ENCODE peak calls at places on chromosomes 12 and 14, in eight cellular contexts. One of them, this sample, is unnamed.
A peak's percentile ranks its signal among the peaks of the same experiment; 100 is the strongest.

GRCh38 chr12:109741286-109741969 is 27.8 kb downstream of the FAM222A start:
- DNase-seq in BJ: no peak
- DNase-seq in psoas muscle: peak; percentile 5
- DNase-seq in CD8-positive, alpha-beta T cell: no peak
- DNase-seq in HepG2: no peak
- DNase-seq in tibial nerve: no peak
- DNase-seq in K562: no peak
- DNase-seq in PC-3: no peak
- DNase-seq in this sample: peak; percentile 2

GRCh38 chr12:94536040-94536965 is 76.6 kb upstream of the CEP83 start:
- DNase-seq in BJ: no peak
- DNase-seq in CD8-positive, alpha-beta T cell: no peak
- DNase-seq in HepG2: no peak
- DNase-seq in psoas muscle: no peak
- DNase-seq in PC-3: no peak
- DNase-seq in tibial nerve: no peak
- DNase-seq in K562: no peak
- DNase-seq in this sample: no peak

GRCh38 chr12:70560671-70561070 is 76.6 kb downstream of the PTPRB start:
- DNase-seq in K562: no peak
- DNase-seq in tibial nerve: no peak
- DNase-seq in PC-3: peak; percentile 72
- DNase-seq in HepG2: peak; percentile 24
- DNase-seq in BJ: no peak
- DNase-seq in psoas muscle: no peak
- DNase-seq in CD8-positive, alpha-beta T cell: no peak
- DNase-seq in this sample: no peak

GRCh38 chr12:78871566-78871965 is 7.0 kb downstream of the SYT1 start:
- DNase-seq in CD8-positive, alpha-beta T cell: no peak
- DNase-seq in psoas muscle: no peak
- DNase-seq in K562: no peak
- DNase-seq in BJ: no peak
- DNase-seq in PC-3: no peak
- DNase-seq in HepG2: no peak
- DNase-seq in tibial nerve: no peak
- DNase-seq in this sample: no peak

GRCh38 chr14:63770187-63770807 is 42.4 kb upstream of the SGPP1 start:
- DNase-seq in HepG2: peak; percentile 57
- DNase-seq in K562: no peak
- DNase-seq in tibial nerve: peak; percentile 76
- DNase-seq in CD8-positive, alpha-beta T cell: peak; percentile 6
- DNase-seq in PC-3: peak; percentile 79
- DNase-seq in BJ: peak; percentile 23
- DNase-seq in psoas muscle: no peak
- DNase-seq in this sample: no peak

GRCh38 chr12:31353730-31354708 is 28.1 kb upstream of the SINHCAF start:
- DNase-seq in BJ: no peak
- DNase-seq in psoas muscle: no peak
- DNase-seq in CD8-positive, alpha-beta T cell: no peak
- DNase-seq in PC-3: no peak
- DNase-seq in K562: no peak
- DNase-seq in tibial nerve: no peak
- DNase-seq in HepG2: no peak
- DNase-seq in this sample: no peak

GRCh38 chr12:103455020-103455763 is 40.6 kb downstream of the C12orf42 start:
- DNase-seq in BJ: no peak
- DNase-seq in K562: no peak
- DNase-seq in HepG2: no peak
- DNase-seq in CD8-positive, alpha-beta T cell: no peak
- DNase-seq in psoas muscle: no peak
- DNase-seq in PC-3: no peak
- DNase-seq in tibial nerve: no peak
- DNase-seq in this sample: no peak

GRCh38 chr14:77026930-77027537 is 1.5 kb downstream of the IRF2BPL start:
- DNase-seq in psoas muscle: peak; percentile 64
- DNase-seq in HepG2: no peak
- DNase-seq in CD8-positive, alpha-beta T cell: peak; percentile 37
- DNase-seq in K562: peak; percentile 38
- DNase-seq in tibial nerve: no peak
- DNase-seq in BJ: no peak
- DNase-seq in PC-3: peak; percentile 33
- DNase-seq in this sample: peak; percentile 39

GRCh38 chr12:51901881-51902280 is 5.4 kb upstream of the ACVRL1 start:
- DNase-seq in K562: no peak
- DNase-seq in HepG2: no peak
- DNase-seq in PC-3: no peak
- DNase-seq in tibial nerve: no peak
- DNase-seq in CD8-positive, alpha-beta T cell: no peak
- DNase-seq in psoas muscle: no peak
- DNase-seq in BJ: no peak
- DNase-seq in this sample: no peak

GRCh38 chr14:102211240-102211639 is 71.5 kb downstream of the WDR20 start:
- DNase-seq in CD8-positive, alpha-beta T cell: no peak
- DNase-seq in BJ: no peak
- DNase-seq in psoas muscle: no peak
- DNase-seq in tibial nerve: no peak
- DNase-seq in HepG2: no peak
- DNase-seq in K562: no peak
- DNase-seq in PC-3: no peak
- DNase-seq in this sample: no peak

GRCh38 chr12:113440947-113441782 is 19.0 kb downstream of the SDSL start:
- DNase-seq in HepG2: no peak
- DNase-seq in tibial nerve: no peak
- DNase-seq in PC-3: no peak
- DNase-seq in CD8-positive, alpha-beta T cell: no peak
- DNase-seq in K562: no peak
- DNase-seq in BJ: no peak
- DNase-seq in psoas muscle: no peak
- DNase-seq in this sample: no peak

GRCh38 chr12:754871-755562 is 2.6 kb downstream of the WNK1 start:
- DNase-seq in HepG2: peak; percentile 70
- DNase-seq in CD8-positive, alpha-beta T cell: no peak
- DNase-seq in K562: peak; percentile 15
- DNase-seq in tibial nerve: no peak
- DNase-seq in psoas muscle: no peak
- DNase-seq in PC-3: peak; percentile 76
- DNase-seq in BJ: no peak
- DNase-seq in this sample: no peak

GRCh38 chr12:120132437-120132836 is 15.9 kb upstream of the RAB35 start:
- DNase-seq in PC-3: no peak
- DNase-seq in psoas muscle: no peak
- DNase-seq in tibial nerve: no peak
- DNase-seq in HepG2: no peak
- DNase-seq in K562: no peak
- DNase-seq in BJ: no peak
- DNase-seq in CD8-positive, alpha-beta T cell: no peak
- DNase-seq in this sample: no peak
- TF ChIP-seq CTCF in PC-3: no peak
- TF ChIP-seq CTCF in psoas muscle: no peak
- TF ChIP-seq CTCF in tibial nerve: no peak
- TF ChIP-seq CTCF in HepG2: no peak
- TF ChIP-seq CTCF in K562: no peak
- TF ChIP-seq CTCF in BJ: no peak
- TF ChIP-seq CTCF in CD8-positive, alpha-beta T cell: no peak
- TF ChIP-seq CTCF in this sample: no peak

GRCh38 chr14:54805080-54805479 is 97.5 kb downstream of the GCH1 start:
- DNase-seq in HepG2: no peak
- DNase-seq in K562: no peak
- DNase-seq in PC-3: no peak
- DNase-seq in psoas muscle: no peak
- DNase-seq in CD8-positive, alpha-beta T cell: no peak
- DNase-seq in tibial nerve: no peak
- DNase-seq in BJ: no peak
- DNase-seq in this sample: no peak

GRCh38 chr14:54803396-54803795 is 99.2 kb downstream of the GCH1 start:
- DNase-seq in CD8-positive, alpha-beta T cell: no peak
- DNase-seq in tibial nerve: no peak
- DNase-seq in K562: no peak
- DNase-seq in PC-3: peak; percentile 22
- DNase-seq in BJ: no peak
- DNase-seq in HepG2: no peak
- DNase-seq in psoas muscle: no peak
- DNase-seq in this sample: no peak

GRCh38 chr14:54804720-54805060 is 97.9 kb downstream of the GCH1 start:
- DNase-seq in PC-3: no peak
- DNase-seq in BJ: no peak
- DNase-seq in K562: no peak
- DNase-seq in tibial nerve: no peak
- DNase-seq in CD8-positive, alpha-beta T cell: no peak
- DNase-seq in psoas muscle: no peak
- DNase-seq in HepG2: no peak
- DNase-seq in this sample: no peak

GRCh38 chr14:54805521-54806322 is 96.9 kb downstream of the GCH1 start:
- DNase-seq in tibial nerve: peak; percentile 85
- DNase-seq in K562: peak; percentile 71
- DNase-seq in CD8-positive, alpha-beta T cell: peak; percentile 36
- DNase-seq in BJ: no peak
- DNase-seq in HepG2: peak; percentile 62
- DNase-seq in psoas muscle: peak; percentile 85
- DNase-seq in PC-3: peak; percentile 99
- DNase-seq in this sample: peak; percentile 81

GRCh38 chr14:54803926-54804719 is 98.5 kb downstream of the GCH1 start:
- DNase-seq in tibial nerve: no peak
- DNase-seq in PC-3: no peak
- DNase-seq in K562: no peak
- DNase-seq in psoas muscle: no peak
- DNase-seq in CD8-positive, alpha-beta T cell: no peak
- DNase-seq in HepG2: peak; percentile 13
- DNase-seq in BJ: no peak
- DNase-seq in this sample: no peak
- H3K27me3 ChIP-seq in tibial nerve: no peaks in the 10 kb centered on the region
- H3K27me3 ChIP-seq in PC-3: no peaks in the 10 kb centered on the region
- H3K27me3 ChIP-seq in K562: peaks cover 8% of the 10 kb centered on the region
- H3K27me3 ChIP-seq in psoas muscle: no peaks in the 10 kb centered on the region
- H3K27me3 ChIP-seq in CD8-positive, alpha-beta T cell: no peaks in the 10 kb centered on the region
- H3K27me3 ChIP-seq in HepG2: no peaks in the 10 kb centered on the region
- H3K27me3 ChIP-seq in BJ: peaks cover 1% of the 10 kb centered on the region
- H3K27me3 ChIP-seq in this sample: no peaks in the 10 kb centered on the region

DNA sequence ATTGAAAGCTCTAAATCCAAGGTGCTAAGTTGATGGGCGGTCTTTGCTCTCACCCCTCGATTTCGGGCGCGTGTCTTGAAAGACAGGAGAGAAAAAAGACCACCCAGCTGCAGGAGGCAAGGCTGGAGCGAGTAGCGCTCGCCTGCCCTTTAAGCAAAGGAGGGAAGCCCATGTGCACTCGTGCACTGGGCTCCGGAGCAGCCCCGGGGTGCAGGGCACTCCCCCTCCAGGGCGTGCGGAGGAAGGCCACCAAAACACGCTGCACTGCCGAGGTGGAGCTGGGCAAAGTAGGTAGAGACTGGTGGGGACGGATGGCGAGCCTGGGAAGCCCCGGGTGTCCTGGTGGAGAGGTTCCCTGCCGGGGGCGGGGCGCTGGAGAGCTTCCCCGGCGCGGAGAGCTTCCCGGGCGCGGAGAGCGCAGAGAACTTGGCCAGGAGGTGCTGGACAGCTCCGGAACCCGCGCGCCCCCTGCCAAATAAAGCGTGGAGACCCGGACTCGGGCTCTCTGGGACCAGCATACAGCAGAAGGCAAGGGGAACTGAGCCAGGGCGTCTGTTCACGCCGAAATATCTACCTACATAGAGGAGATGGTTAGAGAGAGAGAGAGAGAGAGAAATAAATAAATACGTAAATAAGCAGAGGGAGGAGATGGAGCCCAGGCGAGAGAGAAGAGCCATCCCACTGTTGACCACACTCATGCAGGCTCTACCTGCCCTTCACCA is 600 bp upstream of the NELL2 start:
- DNase-seq in PC-3: peak; percentile 17
- DNase-seq in CD8-positive, alpha-beta T cell: peak; percentile 24
- DNase-seq in psoas muscle: peak; percentile 15
- DNase-seq in K562: peak; percentile 23
- DNase-seq in HepG2: no peak
- DNase-seq in tibial nerve: no peak
- DNase-seq in BJ: no peak
- DNase-seq in this sample: no peak
- TF ChIP-seq CTCF in PC-3: no peak
- TF ChIP-seq CTCF in CD8-positive, alpha-beta T cell: peak; percentile 44
- TF ChIP-seq CTCF in psoas muscle: no peak
- TF ChIP-seq CTCF in K562: peak; percentile 15
- TF ChIP-seq CTCF in HepG2: no peak
- TF ChIP-seq CTCF in tibial nerve: no peak
- TF ChIP-seq CTCF in BJ: peak; percentile 4
- TF ChIP-seq CTCF in this sample: no peak

GRCh38 chr14:56801920-56802319 is 8.4 kb downstream of the OTX2 start:
- DNase-seq in tibial nerve: no peak
- DNase-seq in PC-3: no peak
- DNase-seq in K562: no peak
- DNase-seq in BJ: no peak
- DNase-seq in psoas muscle: no peak
- DNase-seq in CD8-positive, alpha-beta T cell: no peak
- DNase-seq in HepG2: no peak
- DNase-seq in this sample: no peak

GRCh38 chr14:56805992-56806737 is 4.1 kb downstream of the OTX2 start:
- DNase-seq in CD8-positive, alpha-beta T cell: no peak
- DNase-seq in HepG2: no peak
- DNase-seq in psoas muscle: no peak
- DNase-seq in K562: no peak
- DNase-seq in tibial nerve: no peak
- DNase-seq in PC-3: no peak
- DNase-seq in BJ: no peak
- DNase-seq in this sample: no peak

GRCh38 chr14:56805201-56805991 is 4.9 kb downstream of the OTX2 start:
- DNase-seq in psoas muscle: no peak
- DNase-seq in BJ: no peak
- DNase-seq in K562: no peak
- DNase-seq in HepG2: no peak
- DNase-seq in tibial nerve: no peak
- DNase-seq in PC-3: no peak
- DNase-seq in CD8-positive, alpha-beta T cell: no peak
- DNase-seq in this sample: no peak

GRCh38 chr14:56807586-56808168 is 2.6 kb downstream of the OTX2 start:
- DNase-seq in PC-3: no peak
- DNase-seq in CD8-positive, alpha-beta T cell: no peak
- DNase-seq in BJ: no peak
- DNase-seq in K562: no peak
- DNase-seq in tibial nerve: no peak
- DNase-seq in psoas muscle: no peak
- DNase-seq in HepG2: no peak
- DNase-seq in this sample: no peak

DNA sequence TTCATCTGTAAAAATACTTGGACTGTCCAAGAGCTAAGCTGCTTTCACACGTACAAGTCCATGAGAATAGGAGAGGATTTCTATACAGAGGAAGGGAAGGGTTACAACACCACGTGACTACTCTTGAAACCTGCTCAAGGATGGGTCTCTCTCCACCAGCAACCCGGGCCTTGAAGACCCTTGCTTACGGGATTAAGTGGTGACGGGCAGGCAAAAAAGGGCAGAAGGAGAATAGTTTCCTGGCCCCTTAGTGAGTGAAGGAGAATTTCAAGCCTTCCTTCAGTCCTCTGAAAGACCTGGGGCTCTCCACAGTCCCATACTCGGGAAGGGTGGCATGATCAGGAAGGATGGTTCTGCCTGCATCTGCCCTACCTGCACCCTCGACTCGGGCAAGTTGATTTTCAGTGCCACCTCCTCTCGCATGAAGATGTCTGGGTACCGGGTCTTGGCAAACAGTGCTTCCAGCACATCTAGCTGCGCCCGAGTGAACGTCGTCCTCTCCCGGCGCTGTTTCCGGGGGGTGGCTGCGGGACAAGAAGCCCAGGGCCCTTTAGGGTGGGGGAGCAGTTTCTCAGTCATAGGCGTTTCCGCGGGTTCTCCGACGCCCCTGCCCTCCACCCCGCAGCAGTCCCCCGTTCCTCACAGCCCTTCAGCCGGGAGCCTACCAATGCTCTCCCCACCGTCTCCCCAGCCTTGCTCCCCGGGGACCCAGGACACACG is 6.3 kb downstream of the OTX2 start:
- DNase-seq in PC-3: no peak
- DNase-seq in CD8-positive, alpha-beta T cell: no peak
- DNase-seq in psoas muscle: no peak
- DNase-seq in tibial nerve: no peak
- DNase-seq in BJ: no peak
- DNase-seq in K562: no peak
- DNase-seq in HepG2: no peak
- DNase-seq in this sample: no peak
- H3K27me3 ChIP-seq in PC-3: peaks cover 96% of the 10 kb centered on the region
- H3K27me3 ChIP-seq in CD8-positive, alpha-beta T cell: peaks cover 32% of the 10 kb centered on the region
- H3K27me3 ChIP-seq in psoas muscle: peaks cover 34% of the 10 kb centered on the region
- H3K27me3 ChIP-seq in tibial nerve: no peaks in the 10 kb centered on the region
- H3K27me3 ChIP-seq in BJ: peaks cover 48% of the 10 kb centered on the region
- H3K27me3 ChIP-seq in K562: peaks cover 34% of the 10 kb centered on the region
- H3K27me3 ChIP-seq in HepG2: peaks cover 9% of the 10 kb centered on the region
- H3K27me3 ChIP-seq in this sample: peaks cover 85% of the 10 kb centered on the region

This sample was measured in uterus.